ENCODE peak calls at places on chromosomes 13 and 19, in ten cellular contexts. One of them, this sample, is unnamed.

GRCh38 chr19:16895467-16896097 is 6.8 kb downstream of the F2RL3 start:
- DNase-seq in stimulated activated CD4-positive, alpha-beta T cell treated with anti-CD3 and anti-CD28 coated beads, Interleukin-12 subunit alpha, Interleukin-12 subunit beta, amount 100 ng/mL, for 48 hours: no peak
- DNase-seq in neural crest cell: no peak
- DNase-seq in NCI-H748 treated with DMSO at 0.1 percent for 48 hours: no peak
- DNase-seq in neural progenitor cell: peak
- DNase-seq in brain pericyte: no peak
- DNase-seq in GM23248: no peak
- DNase-seq in AG09319: no peak
- DNase-seq in CD4-positive, alpha-beta memory T cell: no peak
- DNase-seq in stimulated activated CD8-positive, alpha-beta memory T cell treated with anti-CD3 and anti-CD28 coated beads, Interleukin-7, amount 100 ng/mL, for 1 hour: no peak
- DNase-seq in this sample: no peak

GRCh38 chr13:24877531-24877930 is 113.6 kb downstream of the RNF17 start:
- DNase-seq in stimulated activated CD4-positive, alpha-beta T cell treated with anti-CD3 and anti-CD28 coated beads, Interleukin-12 subunit alpha, Interleukin-12 subunit beta, amount 100 ng/mL, for 48 hours: no peak
- DNase-seq in neural crest cell: no peak
- DNase-seq in NCI-H748 treated with DMSO at 0.1 percent for 48 hours: no peak
- DNase-seq in neural progenitor cell: no peak
- DNase-seq in brain pericyte: no peak
- DNase-seq in GM23248: no peak
- DNase-seq in AG09319: no peak
- DNase-seq in CD4-positive, alpha-beta memory T cell: no peak
- DNase-seq in stimulated activated CD8-positive, alpha-beta memory T cell treated with anti-CD3 and anti-CD28 coated beads, Interleukin-7, amount 100 ng/mL, for 1 hour: no peak
- DNase-seq in this sample: no peak

GRCh38 chr13:50928088-50928487 is 18.5 kb downstream of the RNASEH2B start:
- DNase-seq in stimulated activated CD4-positive, alpha-beta T cell treated with anti-CD3 and anti-CD28 coated beads, Interleukin-12 subunit alpha, Interleukin-12 subunit beta, amount 100 ng/mL, for 48 hours: no peak
- DNase-seq in neural crest cell: no peak
- DNase-seq in NCI-H748 treated with DMSO at 0.1 percent for 48 hours: no peak
- DNase-seq in neural progenitor cell: no peak
- DNase-seq in brain pericyte: no peak
- DNase-seq in GM23248: no peak
- DNase-seq in AG09319: no peak
- DNase-seq in CD4-positive, alpha-beta memory T cell: no peak
- DNase-seq in stimulated activated CD8-positive, alpha-beta memory T cell treated with anti-CD3 and anti-CD28 coated beads, Interleukin-7, amount 100 ng/mL, for 1 hour: no peak
- DNase-seq in this sample: no peak

GRCh38 chr13:107480130-107480529 is 735.2 kb downstream of the LIG4 start:
- DNase-seq in stimulated activated CD4-positive, alpha-beta T cell treated with anti-CD3 and anti-CD28 coated beads, Interleukin-12 subunit alpha, Interleukin-12 subunit beta, amount 100 ng/mL, for 48 hours: no peak
- DNase-seq in neural crest cell: no peak
- DNase-seq in NCI-H748 treated with DMSO at 0.1 percent for 48 hours: no peak
- DNase-seq in neural progenitor cell: no peak
- DNase-seq in brain pericyte: no peak
- DNase-seq in GM23248: peak
- DNase-seq in AG09319: no peak
- DNase-seq in CD4-positive, alpha-beta memory T cell: no peak
- DNase-seq in stimulated activated CD8-positive, alpha-beta memory T cell treated with anti-CD3 and anti-CD28 coated beads, Interleukin-7, amount 100 ng/mL, for 1 hour: no peak
- DNase-seq in this sample: no peak

GRCh38 chr13:33349996-33350826 is 64.7 kb upstream of the STARD13 start:
- DNase-seq in stimulated activated CD4-positive, alpha-beta T cell treated with anti-CD3 and anti-CD28 coated beads, Interleukin-12 subunit alpha, Interleukin-12 subunit beta, amount 100 ng/mL, for 48 hours: peak
- DNase-seq in neural crest cell: peak
- DNase-seq in NCI-H748 treated with DMSO at 0.1 percent for 48 hours: no peak
- DNase-seq in neural progenitor cell: peak
- DNase-seq in brain pericyte: no peak
- DNase-seq in GM23248: peak
- DNase-seq in AG09319: no peak
- DNase-seq in CD4-positive, alpha-beta memory T cell: no peak
- DNase-seq in stimulated activated CD8-positive, alpha-beta memory T cell treated with anti-CD3 and anti-CD28 coated beads, Interleukin-7, amount 100 ng/mL, for 1 hour: no peak
- DNase-seq in this sample: no peak

GRCh38 chr19:35013047-35013819 is 13.1 kb downstream of the GRAMD1A start:
- DNase-seq in stimulated activated CD4-positive, alpha-beta T cell treated with anti-CD3 and anti-CD28 coated beads, Interleukin-12 subunit alpha, Interleukin-12 subunit beta, amount 100 ng/mL, for 48 hours: peak
- DNase-seq in neural crest cell: peak
- DNase-seq in NCI-H748 treated with DMSO at 0.1 percent for 48 hours: no peak
- DNase-seq in neural progenitor cell: peak
- DNase-seq in brain pericyte: no peak
- DNase-seq in GM23248: peak
- DNase-seq in AG09319: no peak
- DNase-seq in CD4-positive, alpha-beta memory T cell: peak
- DNase-seq in stimulated activated CD8-positive, alpha-beta memory T cell treated with anti-CD3 and anti-CD28 coated beads, Interleukin-7, amount 100 ng/mL, for 1 hour: peak
- DNase-seq in this sample: no peak

GRCh38 chr13:102913924-102914628 is 68.2 kb downstream of the ERCC5 start:
- DNase-seq in stimulated activated CD4-positive, alpha-beta T cell treated with anti-CD3 and anti-CD28 coated beads, Interleukin-12 subunit alpha, Interleukin-12 subunit beta, amount 100 ng/mL, for 48 hours: no peak
- DNase-seq in neural crest cell: no peak
- DNase-seq in NCI-H748 treated with DMSO at 0.1 percent for 48 hours: no peak
- DNase-seq in neural progenitor cell: no peak
- DNase-seq in brain pericyte: no peak
- DNase-seq in GM23248: peak
- DNase-seq in AG09319: no peak
- DNase-seq in CD4-positive, alpha-beta memory T cell: no peak
- DNase-seq in stimulated activated CD8-positive, alpha-beta memory T cell treated with anti-CD3 and anti-CD28 coated beads, Interleukin-7, amount 100 ng/mL, for 1 hour: no peak
- DNase-seq in this sample: no peak

GRCh38 chr13:51966186-51966585 is 45.1 kb downstream of the ATP7B start:
- DNase-seq in stimulated activated CD4-positive, alpha-beta T cell treated with anti-CD3 and anti-CD28 coated beads, Interleukin-12 subunit alpha, Interleukin-12 subunit beta, amount 100 ng/mL, for 48 hours: no peak
- DNase-seq in neural crest cell: no peak
- DNase-seq in NCI-H748 treated with DMSO at 0.1 percent for 48 hours: no peak
- DNase-seq in neural progenitor cell: no peak
- DNase-seq in brain pericyte: no peak
- DNase-seq in GM23248: no peak
- DNase-seq in AG09319: no peak
- DNase-seq in CD4-positive, alpha-beta memory T cell: no peak
- DNase-seq in stimulated activated CD8-positive, alpha-beta memory T cell treated with anti-CD3 and anti-CD28 coated beads, Interleukin-7, amount 100 ng/mL, for 1 hour: no peak
- DNase-seq in this sample: no peak

GRCh38 chr13:35496761-35497386 is 20.4 kb upstream of the MAB21L1 start:
- DNase-seq in stimulated activated CD4-positive, alpha-beta T cell treated with anti-CD3 and anti-CD28 coated beads, Interleukin-12 subunit alpha, Interleukin-12 subunit beta, amount 100 ng/mL, for 48 hours: no peak
- DNase-seq in neural crest cell: no peak
- DNase-seq in NCI-H748 treated with DMSO at 0.1 percent for 48 hours: no peak
- DNase-seq in neural progenitor cell: no peak
- DNase-seq in brain pericyte: no peak
- DNase-seq in GM23248: peak
- DNase-seq in AG09319: no peak
- DNase-seq in CD4-positive, alpha-beta memory T cell: no peak
- DNase-seq in stimulated activated CD8-positive, alpha-beta memory T cell treated with anti-CD3 and anti-CD28 coated beads, Interleukin-7, amount 100 ng/mL, for 1 hour: no peak
- DNase-seq in this sample: no peak

This sample was measured in HCT116.